ENCODE peak calls at places on chromosome 6, in seven cellular contexts. P is colonic mucosa, T is uterus, E is cardiac muscle cell, W is fibroblast of lung, N is PC-3, S is heart left ventricle. C is an unnamed sample. For H3K4me1 and H3K9me3, the result is how much of the 10 kb centered on the place peaks cover.

GRCh38 chr6:106053484-106053883 is 32.7 kb upstream of the PRDM1 start:
- DNase-seq in P (no peak), T (no peak), E (no peak), W (no peak), N (no peak), S (no peak), C (no peak)

GRCh38 chr6:84522135-84522535 is 242.3 kb downstream of the TBX18 start:
- DNase-seq in P (no peak), T (no peak), E (peak), W (peak), N (peak), S (no peak), C (no peak)

GRCh38 chr6:49001856-49002255 is 461.2 kb downstream of the MMUT start:
- DNase-seq in P (no peak), T (no peak), E (peak), W (peak), N (peak), S (no peak), C (no peak)

GRCh38 chr6:18431581-18431980 is 44.4 kb downstream of the RNF144B start:
- DNase-seq in P (no peak), T (no peak), E (no peak), W (no peak), N (no peak), S (no peak), C (no peak)

GRCh38 chr6:135624402-135625297 is 127.1 kb upstream of the AHI1 start:
- DNase-seq in P (no peak), T (no peak), E (peak), W (peak), N (no peak), S (no peak), C (no peak)

GRCh38 chr6:6984585-6985366 is 123.0 kb upstream of the RREB1 start:
- DNase-seq in P (peak), T (no peak), E (no peak), W (no peak), N (no peak), S (no peak), C (peak)

GRCh38 chr6:87714093-87714809 is 12.2 kb upstream of the AKIRIN2 start:
- DNase-seq in P (no peak), T (no peak), E (peak), W (peak), N (peak), S (no peak), C (no peak)

GRCh38 chr6:20335872-20336271 is 65.8 kb upstream of the E2F3 start:
- DNase-seq in P (no peak), T (no peak), E (no peak), W (no peak), N (no peak), S (no peak), C (no peak)

GRCh38 chr6:143052282-143052681 is 8.4 kb upstream of the AIG1 start:
- DNase-seq in P (no peak), T (no peak), E (no peak), W (no peak), N (no peak), S (no peak), C (no peak)

GRCh38 chr6:47034919-47035318 is 7.2 kb downstream of the ADGRF1 start:
- DNase-seq in P (no peak), T (peak), E (peak), W (peak), N (peak), S (peak), C (no peak)

GRCh38 chr6:169654590-169655391 is 47.0 kb downstream of the WDR27 start:
- DNase-seq in P (peak), T (peak), E (peak), W (peak), N (peak), S (no peak), C (peak)

GRCh38 chr6:28353981-28354676 is 4.4 kb downstream of the ZKSCAN3 start:
- DNase-seq in P (peak), T (peak), E (peak), W (no peak), N (peak), S (peak), C (peak)

GRCh38 chr6:112620832-112621569 is 273.9 kb downstream of the RFPL4B start:
- DNase-seq in P (no peak), T (no peak), E (peak), W (peak), N (peak), S (no peak), C (no peak)

GRCh38 chr6:134195985-134196384 is 121.9 kb downstream of the SGK1 start:
- DNase-seq in P (no peak), T (no peak), E (no peak), W (no peak), N (no peak), S (no peak), C (no peak)

GRCh38 chr6:154258064-154258757 is 98.4 kb downstream of the IPCEF1 start:
- DNase-seq in P (no peak), T (no peak), E (no peak), W (no peak), N (no peak), S (no peak), C (no peak)

GRCh38 chr6:100719883-100720682 is 161.0 kb downstream of the ASCC3 start:
- DNase-seq in P (no peak), T (no peak), E (peak), W (peak), N (peak), S (no peak), C (no peak)

GRCh38 chr6:83252717-83253116 is 59.6 kb downstream of the RWDD2A start:
- DNase-seq in P (no peak), T (no peak), E (peak), W (peak), N (peak), S (no peak), C (no peak)

GRCh38 chr6:106377061-106377540 is 16.6 kb downstream of the CRYBG1 start:
- DNase-seq in P (no peak), T (no peak), E (no peak), W (peak), N (peak), S (no peak), C (no peak)

GRCh38 chr6:125714431-125715090 is 34.9 kb upstream of the HEY2 start:
- DNase-seq in P (no peak), T (no peak), E (no peak), W (no peak), N (no peak), S (no peak), C (no peak)

GRCh38 chr6:62150048-62150663 is 135.9 kb downstream of the KHDRBS2 start:
- DNase-seq in P (peak), T (no peak), E (peak), W (peak), N (peak), S (no peak), C (peak)

GRCh38 chr6:166308769-166309589 is 787 bp upstream of the PRR18 start:
- DNase-seq in P (no peak), T (no peak), E (no peak), W (no peak), N (no peak), S (no peak), C (no peak)

GRCh38 chr6:41426888-41427641 is 91.7 kb downstream of the NCR2 start:
- DNase-seq in P (no peak), T (no peak), E (no peak), W (no peak), N (no peak), S (peak), C (no peak)

GRCh38 chr6:27847706-27848105 is 64.5 kb downstream of the OR2B2 start:
- DNase-seq in P (no peak), T (no peak), E (no peak), W (no peak), N (peak), S (no peak), C (no peak)

GRCh38 chr6:155495011-155495768 is 39.6 kb upstream of the NOX3 start:
- DNase-seq in P (peak), T (peak), E (peak), W (peak), N (peak), S (peak), C (no peak)

GRCh38 chr6:971981-972640 is 279.2 kb upstream of the EXOC2 start:
- DNase-seq in P (no peak), T (no peak), E (no peak), W (no peak), N (no peak), S (no peak), C (no peak)

GRCh38 chr6:93721386-93722048 is 302.2 kb upstream of the EPHA7 start:
- DNase-seq in P (no peak), T (no peak), E (peak), W (peak), N (peak), S (no peak), C (no peak)

GRCh38 chr6:56541736-56542366 is 100.8 kb downstream of the DST start:
- DNase-seq in P (no peak), T (no peak), E (no peak), W (no peak), N (no peak), S (no peak), C (no peak)

GRCh38 chr6:96931198-96931597 is 6.7 kb downstream of the KLHL32 start:
- DNase-seq in P (no peak), T (no peak), E (no peak), W (no peak), N (no peak), S (no peak), C (no peak)

GRCh38 chr6:169950558-169950957 is 199.1 kb downstream of the ERMARD start:
- DNase-seq in P (no peak), T (no peak), E (peak), W (peak), N (peak), S (no peak), C (no peak)

GRCh38 chr6:2471474-2471873 is 226.1 kb upstream of the GMDS start:
- DNase-seq in P (no peak), T (no peak), E (no peak), W (no peak), N (no peak), S (no peak), C (no peak)

GRCh38 chr6:131258816-131259476 is 123.7 kb downstream of the AKAP7 start:
- DNase-seq in P (peak), T (peak), E (no peak), W (peak), N (peak), S (no peak), C (peak)

GRCh38 chr6:116676021-116676420 is 5.0 kb upstream of the KPNA5 start:
- DNase-seq in P (no peak), T (no peak), E (peak), W (no peak), N (no peak), S (no peak), C (no peak)

GRCh38 chr6:70599187-70599586 is 32.5 kb downstream of the SDHAF4 start:
- DNase-seq in P (no peak), T (no peak), E (no peak), W (no peak), N (no peak), S (no peak), C (no peak)

GRCh38 chr6:22737331-22737730 is 168.0 kb downstream of the HDGFL1 start:
- DNase-seq in P (peak), T (peak), E (peak), W (peak), N (peak), S (peak), C (peak)

GRCh38 chr6:155171109-155171746 is 92.6 kb upstream of the CLDN20 start:
- DNase-seq in P (no peak), T (peak), E (peak), W (peak), N (peak), S (peak), C (no peak)

GRCh38 chr6:167113047-167113446 is 9.8 kb upstream of the CCR6 start:
- DNase-seq in P (no peak), T (no peak), E (no peak), W (no peak), N (no peak), S (no peak), C (no peak)

GRCh38 chr6:41587223-41587879 is 41.2 kb downstream of the FOXP4 start:
- DNase-seq in P (no peak), T (no peak), E (no peak), W (no peak), N (no peak), S (no peak), C (no peak)

GRCh38 chr6:14721103-14721758 is 524.6 kb upstream of the JARID2 start:
- DNase-seq in P (peak), T (no peak), E (peak), W (peak), N (no peak), S (no peak), C (no peak)

GRCh38 chr6:169233832-169234231 is 19.8 kb downstream of the THBS2 start:
- DNase-seq in P (no peak), T (no peak), E (no peak), W (no peak), N (no peak), S (no peak), C (no peak)

DNA sequence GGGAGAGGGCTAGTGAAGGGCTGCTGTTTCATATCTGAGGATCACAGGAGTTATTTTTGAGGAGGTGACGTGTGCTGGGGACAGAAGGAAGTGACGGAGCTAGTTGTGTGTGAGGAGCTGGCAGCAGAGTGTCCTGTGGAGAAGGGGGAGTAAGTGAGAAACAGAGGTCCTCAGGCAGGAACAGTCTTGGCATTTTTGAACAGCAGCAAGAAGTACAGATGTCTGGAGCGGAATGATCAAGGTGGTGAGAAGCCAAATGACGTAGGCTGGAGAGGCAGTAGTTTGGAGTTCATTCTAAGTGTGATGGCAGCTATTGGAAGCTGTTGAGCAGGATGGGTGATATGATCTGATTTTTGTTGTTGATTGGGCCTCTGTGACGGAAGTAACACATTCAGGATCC is 52.3 kb downstream of the SOBP start:
- DNase-seq in P (no peak), T (no peak), E (no peak), W (no peak), N (no peak), S (peak), C (no peak)
- H3K4me1 ChIP-seq in P (under half), T (under half), E (half or more), W (under half), N (under half), S (half or more), C (under half)

GRCh38 chr6:99605911-99606669 is 543 bp upstream of the PRDM13 start:
- DNase-seq in P (no peak), T (no peak), E (no peak), W (no peak), N (no peak), S (no peak), C (no peak)
- H3K9me3 ChIP-seq in P (under half), T (under half), E (under half), W (under half), N (under half), S (under half), C (under half)

DNA sequence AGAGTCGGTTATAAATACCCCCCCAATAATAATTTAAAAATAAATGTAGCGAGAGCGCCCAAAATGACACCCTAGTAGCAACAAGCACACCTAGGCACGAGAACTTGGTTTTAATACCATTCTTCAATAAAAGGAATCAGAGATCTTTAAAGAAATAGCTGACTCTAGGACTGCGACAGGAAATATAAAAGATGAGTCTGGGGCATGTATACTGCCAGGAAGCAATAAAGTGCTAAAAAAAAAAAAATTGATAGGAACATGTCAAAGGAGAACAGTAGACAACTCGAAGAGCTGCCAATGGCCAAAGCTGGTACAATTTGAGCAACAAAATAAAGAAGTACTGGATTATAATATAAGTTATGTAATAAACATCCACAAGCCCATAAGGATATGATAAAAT is 2.2 kb downstream of the PNISR start:
- DNase-seq in P (no peak), T (no peak), E (no peak), W (no peak), N (no peak), S (no peak), C (no peak)
- H3K4me3 ChIP-seq in P (no peak), T (no peak), E (no peak), W (no peak), N (peak), S (peak), C (no peak)

GRCh38 chr6:44229376-44230033 is 6.1 kb downstream of the SLC29A1 start:
- DNase-seq in P (no peak), T (no peak), E (no peak), W (no peak), N (no peak), S (peak), C (no peak)

GRCh38 chr6:44228031-44228430 is 4.6 kb downstream of the SLC29A1 start:
- DNase-seq in P (no peak), T (no peak), E (no peak), W (no peak), N (no peak), S (peak), C (no peak)

GRCh38 chr6:44227138-44227770 is 3.9 kb downstream of the SLC29A1 start:
- DNase-seq in P (no peak), T (no peak), E (no peak), W (no peak), N (no peak), S (peak), C (no peak)

GRCh38 chr6:44228836-44229235 is 5.4 kb downstream of the SLC29A1 start:
- DNase-seq in P (no peak), T (no peak), E (no peak), W (no peak), N (no peak), S (no peak), C (no peak)

GRCh38 chr6:44228433-44228832 is 5.0 kb downstream of the SLC29A1 start:
- DNase-seq in P (no peak), T (no peak), E (no peak), W (no peak), N (no peak), S (peak), C (no peak)
- H3K4me1 ChIP-seq in P (under half), T (under half), E (under half), W (under half), N (under half), S (half or more), C (under half)

DNA sequence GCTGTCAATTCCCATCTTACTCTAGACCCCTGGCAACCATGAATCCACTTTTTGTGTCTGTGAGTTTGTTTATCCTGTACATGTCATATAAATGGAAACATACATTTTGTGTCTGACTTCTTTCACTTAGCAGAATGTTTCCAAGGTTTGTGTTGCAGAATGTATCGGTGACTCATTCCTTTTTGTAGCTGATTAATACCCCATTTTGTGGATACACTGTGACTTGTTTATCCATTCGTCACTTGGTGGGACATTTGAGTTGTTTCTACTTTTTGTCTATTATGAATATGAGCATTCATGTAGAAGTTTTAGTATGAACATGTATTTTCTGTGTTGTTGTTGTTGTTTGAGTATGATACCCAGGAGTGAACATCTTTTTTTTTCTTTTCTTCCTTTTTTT is 21.4 kb downstream of the CDYL start:
- DNase-seq in P (no peak), T (no peak), E (no peak), W (peak), N (no peak), S (no peak), C (no peak)
- H3K9me3 ChIP-seq in P (under half), T (under half), E (under half), W (under half), N (under half), S (under half), C (under half)

DNA sequence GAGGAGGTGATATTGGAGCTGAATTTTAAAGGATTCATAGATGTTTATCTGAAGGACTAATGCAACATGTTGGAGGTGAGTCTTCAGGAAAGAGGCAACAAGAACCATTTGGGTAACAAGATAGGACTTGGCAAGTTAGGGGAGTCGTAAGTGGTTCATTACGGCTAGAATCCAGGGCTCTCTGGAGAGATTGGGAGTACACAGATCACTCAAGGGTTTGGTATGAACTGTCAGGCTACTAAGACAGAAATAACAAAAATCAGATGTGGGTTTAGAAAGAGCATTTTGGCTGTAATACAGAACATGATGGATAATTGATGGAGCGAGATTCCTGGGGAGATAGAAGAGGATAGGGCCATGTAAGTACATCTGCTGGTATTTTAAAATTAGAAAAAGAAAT is 86.3 kb upstream of the ESR1 start:
- DNase-seq in P (no peak), T (no peak), E (no peak), W (no peak), N (no peak), S (no peak), C (no peak)
- H3K4me3 ChIP-seq in P (no peak), T (no peak), E (no peak), W (no peak), N (no peak), S (no peak), C (no peak)

GRCh38 chr6:113859349-113860164 is 2.4 kb downstream of the MARCKS start:
- DNase-seq in P (peak), T (peak), E (peak), W (peak), N (peak), S (peak), C (peak)
- H3K4me1 ChIP-seq in P (under half), T (under half), E (under half), W (under half), N (under half), S (under half), C (under half)

DNA sequence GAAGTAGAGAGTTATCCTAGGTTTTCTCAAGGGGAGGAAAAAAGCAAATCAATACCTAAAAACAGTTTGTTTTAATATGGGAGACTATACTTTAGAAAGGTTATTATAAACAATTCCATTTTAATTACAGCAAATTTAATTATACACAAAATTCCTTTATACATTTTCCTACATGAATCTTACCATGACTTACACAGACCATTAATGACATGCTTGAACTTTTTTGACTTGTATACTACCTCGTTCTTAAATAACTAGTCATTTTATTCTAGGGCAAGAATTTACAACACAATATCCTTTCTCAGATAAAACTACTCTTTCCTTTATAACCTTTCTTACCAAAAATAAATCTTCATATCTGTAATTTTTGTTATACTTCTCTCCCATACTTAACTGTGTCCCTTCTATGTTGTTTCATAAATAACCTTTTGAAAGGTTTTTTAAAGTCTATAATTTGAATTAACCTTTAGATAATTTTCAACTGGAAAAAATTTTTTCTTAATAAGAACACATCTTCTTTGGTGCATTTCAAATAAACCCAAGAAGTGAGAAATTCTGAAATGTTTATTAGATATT is 729.4 kb downstream of the TENT5A start:
- DNase-seq in P (no peak), T (no peak), E (no peak), W (peak), N (peak), S (no peak), C (no peak)
- H3K9me3 ChIP-seq in P (under half), T (under half), E (under half), W (under half), N (under half), S (under half), C (under half)

C was measured in mucosa of descending colon.